ENCODE peak calls at places on chromosome 9, in ten cellular contexts. I, V, C, H, O, J, L, X, E and T are unnamed samples.

GRCh38 chr9:35729700-35730485 is 2.1 kb downstream of the TLN1 start:
- DNase-seq in I (no peak), V (peak), C (peak), H (peak), O (no peak), J (no peak), L (peak), X (peak), E (no peak), T (no peak)

GRCh38 chr9:135968083-135968476 is 6.9 kb upstream of the UBAC1 start:
- DNase-seq in I (no peak), V (peak), C (no peak), H (no peak), O (peak), J (no peak), L (no peak), X (no peak), E (no peak), T (no peak)

GRCh38 chr9:78592866-78593265 is 295.9 kb downstream of the PSAT1 start:
- DNase-seq in I (no peak), V (peak), C (peak), H (no peak), O (no peak), J (no peak), L (no peak), X (no peak), E (no peak), T (no peak)

GRCh38 chr9:86557918-86558317 is 203.7 kb upstream of the TUT7 start:
- DNase-seq in I (no peak), V (no peak), C (no peak), H (no peak), O (no peak), J (no peak), L (no peak), X (no peak), E (no peak), T (no peak)

GRCh38 chr9:100428871-100429654 is 2.1 kb downstream of the MSANTD3 start:
- DNase-seq in I (no peak), V (peak), C (peak), H (no peak), O (peak), J (peak), L (no peak), X (no peak), E (no peak), T (no peak)

GRCh38 chr9:122036988-122037387 is 56.1 kb downstream of the TTLL11 start:
- DNase-seq in I (no peak), V (peak), C (peak), H (no peak), O (no peak), J (no peak), L (no peak), X (no peak), E (no peak), T (no peak)

GRCh38 chr9:129609486-129610192 is 11.3 kb downstream of the C9orf50 start:
- DNase-seq in I (no peak), V (peak), C (peak), H (peak), O (no peak), J (no peak), L (no peak), X (no peak), E (no peak), T (no peak)

GRCh38 chr9:127977877-127978647 is 2.7 kb downstream of the EEIG1 start:
- DNase-seq in I (no peak), V (peak), C (peak), H (no peak), O (no peak), J (no peak), L (no peak), X (peak), E (peak), T (no peak)

GRCh38 chr9:133113163-133113927 is 7.7 kb downstream of the RALGDS start:
- DNase-seq in I (no peak), V (peak), C (peak), H (no peak), O (peak), J (no peak), L (no peak), X (peak), E (no peak), T (no peak)

GRCh38 chr9:121268598-121269029 is 652 bp downstream of the GSN start:
- DNase-seq in I (no peak), V (no peak), C (no peak), H (no peak), O (no peak), J (no peak), L (no peak), X (no peak), E (no peak), T (no peak)

GRCh38 chr9:111110805-111111204 is 72.5 kb upstream of the LPAR1 start:
- DNase-seq in I (no peak), V (no peak), C (no peak), H (no peak), O (no peak), J (no peak), L (no peak), X (no peak), E (no peak), T (no peak)

GRCh38 chr9:130701059-130702022 is 7.8 kb downstream of the EXOSC2 start:
- DNase-seq in I (no peak), V (peak), C (peak), H (peak), O (no peak), J (no peak), L (peak), X (peak), E (peak), T (peak)

GRCh38 chr9:97808972-97809371 is 44.1 kb upstream of the FOXE1 start:
- DNase-seq in I (no peak), V (no peak), C (no peak), H (no peak), O (no peak), J (no peak), L (no peak), X (no peak), E (no peak), T (no peak)